ENCODE peak calls at places on chromosomes 1 and 21, in seven cellular contexts. V is memory B cell, H is natural killer cell, G is AG04450, S is astrocyte of the hippocampus, A is GM19239, N is cardiac muscle cell. W is an unnamed sample.

GRCh38 chr1:165858364-165858823 is 31.0 kb downstream of the UCK2 start:
- DNase-seq in A (no peak), G (no peak), V (no peak), S (no peak), N (no peak), H (no peak), W (no peak)

GRCh38 chr1:28509705-28510349 is 4.0 kb downstream of the RCC1 start:
- DNase-seq in V (no peak), H (no peak), N (no peak), G (no peak), A (no peak), S (peak), W (no peak)

GRCh38 chr1:3789421-3790300 is 6.6 kb downstream of the LRRC47 start:
- DNase-seq in S (no peak), V (no peak), H (no peak), G (no peak), A (no peak), N (no peak), W (no peak)

GRCh38 chr1:7376676-7377075 is 394.4 kb upstream of the VAMP3 start:
- DNase-seq in G (no peak), S (no peak), V (no peak), H (no peak), N (no peak), A (no peak), W (no peak)

GRCh38 chr1:54549181-54549924 is 1.3 kb downstream of the ACOT11 start:
- DNase-seq in A (no peak), G (no peak), V (no peak), H (no peak), S (peak), N (no peak), W (no peak)

GRCh38 chr1:28313710-28314510 is 14.9 kb upstream of the MED18 start:
- DNase-seq in S (peak), G (peak), A (no peak), H (no peak), N (no peak), V (no peak), W (no peak)

GRCh38 chr21:21973806-21974205 is 975.6 kb downstream of the NCAM2 start:
- DNase-seq in N (peak), H (no peak), G (no peak), A (no peak), V (no peak), S (no peak), W (no peak)

GRCh38 chr1:58997060-58997411 is 213.2 kb upstream of the JUN start:
- DNase-seq in N (no peak), H (no peak), G (no peak), A (no peak), S (no peak), V (no peak), W (no peak)

GRCh38 chr21:43332872-43333300 is 94.0 kb downstream of the SIK1 start:
- DNase-seq in G (no peak), S (no peak), A (no peak), V (no peak), H (no peak), N (no peak), W (no peak)

GRCh38 chr1:202293620-202294019 is 48.1 kb downstream of the UBE2T start:
- DNase-seq in S (no peak), A (no peak), N (no peak), V (no peak), H (no peak), G (no peak), W (no peak)

GRCh38 chr1:231094421-231094820 is 54.4 kb upstream of the FAM89A start:
- DNase-seq in S (no peak), N (no peak), H (no peak), V (no peak), A (no peak), G (no peak), W (no peak)

GRCh38 chr1:208757846-208758245 is 513.7 kb upstream of the PLXNA2 start:
- DNase-seq in A (no peak), G (no peak), N (no peak), S (no peak), V (no peak), H (no peak), W (no peak)

GRCh38 chr21:43923391-43923790 is 58.4 kb downstream of the AGPAT3 start:
- DNase-seq in H (no peak), S (no peak), N (no peak), G (no peak), A (no peak), V (no peak), W (no peak)

GRCh38 chr1:5267603-5268235 is 613.3 kb downstream of the AJAP1 start:
- DNase-seq in N (no peak), H (no peak), V (no peak), S (no peak), A (no peak), G (no peak), W (no peak)

GRCh38 chr1:25197982-25198681 is 34.2 kb downstream of the SYF2 start:
- DNase-seq in S (no peak), V (no peak), N (no peak), A (no peak), G (no peak), H (no peak), W (no peak)

GRCh38 chr1:22665752-22666151 is 12.7 kb downstream of the C1QB start:
- DNase-seq in S (peak), N (peak), V (no peak), A (no peak), H (no peak), G (no peak), W (no peak)

GRCh38 chr1:228860911-228861829 is 125.9 kb downstream of the RHOU start:
- DNase-seq in A (no peak), V (no peak), H (no peak), G (peak), S (peak), N (no peak), W (no peak)

GRCh38 chr1:149843302-149844041 is 55.9 kb upstream of the BOLA1 start:
- DNase-seq in S (peak), V (no peak), H (no peak), N (peak), G (no peak), A (no peak), W (no peak)

GRCh38 chr1:53580009-53580400 is 120.8 kb downstream of the DMRTB1 start:
- DNase-seq in H (no peak), A (no peak), N (no peak), G (no peak), S (no peak), V (no peak), W (no peak)

GRCh38 chr1:156383023-156383422 is 14.0 kb downstream of the RHBG start:
- DNase-seq in G (no peak), N (peak), S (peak), H (no peak), A (peak), V (peak), W (peak)

GRCh38 chr1:44696789-44697188 is 22.3 kb downstream of the ARMH1 start:
- DNase-seq in G (no peak), N (no peak), S (no peak), V (no peak), A (no peak), H (peak), W (no peak)

GRCh38 chr1:219381396-219381795 is 207.7 kb downstream of the LYPLAL1 start:
- DNase-seq in G (no peak), H (no peak), V (no peak), S (no peak), N (no peak), A (no peak), W (no peak)

GRCh38 chr1:85091647-85092295 is 43.5 kb upstream of the MCOLN3 start:
- DNase-seq in N (no peak), S (no peak), H (no peak), G (no peak), V (no peak), A (no peak), W (no peak)

GRCh38 chr1:214379254-214379970 is 98.5 kb downstream of the SMYD2 start:
- DNase-seq in V (no peak), A (no peak), G (no peak), N (no peak), S (no peak), H (no peak), W (no peak)

GRCh38 chr1:81406292-81406691 is 394.4 kb upstream of the ADGRL2 start:
- DNase-seq in S (no peak), A (no peak), V (no peak), G (no peak), H (no peak), N (no peak), W (no peak)

GRCh38 chr1:224503161-224504118 is 68.8 kb upstream of the WDR26 start:
- DNase-seq in G (peak), H (no peak), A (peak), S (peak), N (peak), V (no peak), W (peak)

GRCh38 chr21:42115136-42115683 is 44.1 kb downstream of the UMODL1 start:
- DNase-seq in S (no peak), N (no peak), A (no peak), H (no peak), G (no peak), V (no peak), W (no peak)

GRCh38 chr21:34942911-34943310 is 106.2 kb downstream of the RUNX1 start:
- DNase-seq in N (no peak), H (no peak), A (no peak), S (no peak), V (no peak), G (no peak), W (no peak)

GRCh38 chr1:31717341-31717740 is 13.5 kb upstream of the COL16A1 start:
- DNase-seq in V (no peak), S (no peak), N (no peak), A (no peak), H (no peak), G (no peak), W (no peak)

GRCh38 chr1:239678181-239678580 is 291.8 kb downstream of the CHRM3 start:
- DNase-seq in V (no peak), N (no peak), S (no peak), G (no peak), H (no peak), A (no peak), W (no peak)

GRCh38 chr1:60017831-60018230 is 55.7 kb downstream of the C1orf87 start:
- DNase-seq in G (no peak), A (no peak), H (no peak), N (no peak), S (no peak), V (no peak), W (no peak)

GRCh38 chr1:183209533-183210158 is 23.6 kb downstream of the LAMC2 start:
- DNase-seq in V (no peak), A (no peak), N (no peak), S (peak), H (no peak), G (no peak), W (no peak)

GRCh38 chr1:182527680-182528079 is 61.4 kb downstream of the RNASEL start:
- DNase-seq in G (no peak), N (no peak), S (no peak), V (no peak), H (no peak), A (no peak), W (no peak)

GRCh38 chr1:154840557-154841176 is 29.4 kb downstream of the KCNN3 start:
- DNase-seq in S (no peak), H (no peak), N (no peak), G (no peak), V (no peak), A (no peak), W (no peak)

GRCh38 chr1:41411229-41411628 is 50.0 kb downstream of the FOXO6 start:
- DNase-seq in A (no peak), V (no peak), S (no peak), H (no peak), N (no peak), G (no peak), W (no peak)

GRCh38 chr1:243792891-243793290 is 57.2 kb downstream of the AKT3 start:
- DNase-seq in H (no peak), A (no peak), G (no peak), V (no peak), S (no peak), N (no peak), W (no peak)

GRCh38 chr1:111576547-111576946 is 43.0 kb upstream of the RAP1A start:
- DNase-seq in H (no peak), S (no peak), N (no peak), G (no peak), A (no peak), V (no peak), W (no peak)

GRCh38 chr1:171424494-171424893 is 60.8 kb upstream of the PRRC2C start:
- DNase-seq in A (no peak), H (no peak), V (no peak), S (no peak), N (no peak), G (no peak), W (no peak)

GRCh38 chr1:2224170-2224584 is 3.9 kb upstream of the SKI start:
- DNase-seq in H (no peak), G (no peak), V (no peak), N (no peak), A (no peak), S (no peak), W (no peak)